ENCODE peak calls at places on chromosomes 1 and 21, in eight cellular contexts. One of them, this sample, is unnamed.

GRCh38 chr1:208420021-208420420 is 175.8 kb upstream of the PLXNA2 start:
- DNase-seq in naive thymus-derived CD8-positive, alpha-beta T cell: no peak
- DNase-seq in brain microvascular endothelial cell: no peak
- DNase-seq in fibroblast of the aortic adventitia: no peak
- DNase-seq in GM23248: no peak
- DNase-seq in EL: no peak
- DNase-seq in GF-D8: no peak
- DNase-seq in lower leg skin: no peak
- DNase-seq in this sample: no peak

GRCh38 chr1:209742409-209743144 is 13.3 kb upstream of the TRAF3IP3 start:
- DNase-seq in naive thymus-derived CD8-positive, alpha-beta T cell: no peak
- DNase-seq in brain microvascular endothelial cell: peak
- DNase-seq in fibroblast of the aortic adventitia: peak
- DNase-seq in GM23248: peak
- DNase-seq in EL: peak
- DNase-seq in GF-D8: no peak
- DNase-seq in lower leg skin: no peak
- DNase-seq in this sample: no peak

GRCh38 chr1:115454835-115455511 is 116.9 kb upstream of the NGF start:
- DNase-seq in naive thymus-derived CD8-positive, alpha-beta T cell: no peak
- DNase-seq in brain microvascular endothelial cell: no peak
- DNase-seq in fibroblast of the aortic adventitia: no peak
- DNase-seq in GM23248: peak
- DNase-seq in EL: peak
- DNase-seq in GF-D8: no peak
- DNase-seq in lower leg skin: peak
- DNase-seq in this sample: no peak

GRCh38 chr1:42164551-42165420 is at the start of gene GUCA2A:
- DNase-seq in naive thymus-derived CD8-positive, alpha-beta T cell: no peak
- DNase-seq in brain microvascular endothelial cell: no peak
- DNase-seq in fibroblast of the aortic adventitia: no peak
- DNase-seq in GM23248: no peak
- DNase-seq in EL: no peak
- DNase-seq in GF-D8: no peak
- DNase-seq in lower leg skin: no peak
- DNase-seq in this sample: no peak

GRCh38 chr1:32538887-32539583 is at the start of gene ZBTB8A:
- DNase-seq in naive thymus-derived CD8-positive, alpha-beta T cell: no peak
- DNase-seq in brain microvascular endothelial cell: peak
- DNase-seq in fibroblast of the aortic adventitia: peak
- DNase-seq in GM23248: peak
- DNase-seq in EL: peak
- DNase-seq in GF-D8: no peak
- DNase-seq in lower leg skin: peak
- DNase-seq in this sample: peak

GRCh38 chr1:100927276-100927675 is 31.4 kb downstream of the SLC30A7 start:
- DNase-seq in naive thymus-derived CD8-positive, alpha-beta T cell: peak
- DNase-seq in brain microvascular endothelial cell: no peak
- DNase-seq in fibroblast of the aortic adventitia: no peak
- DNase-seq in GM23248: no peak
- DNase-seq in EL: no peak
- DNase-seq in GF-D8: no peak
- DNase-seq in lower leg skin: no peak
- DNase-seq in this sample: no peak

GRCh38 chr1:201850053-201850397 is 21.1 kb downstream of the IPO9 start:
- DNase-seq in naive thymus-derived CD8-positive, alpha-beta T cell: no peak
- DNase-seq in brain microvascular endothelial cell: peak
- DNase-seq in fibroblast of the aortic adventitia: peak
- DNase-seq in GM23248: peak
- DNase-seq in EL: peak
- DNase-seq in GF-D8: no peak
- DNase-seq in lower leg skin: no peak
- DNase-seq in this sample: peak

GRCh38 chr1:91697322-91698260 is 188.4 kb downstream of the TGFBR3 start:
- DNase-seq in naive thymus-derived CD8-positive, alpha-beta T cell: peak
- DNase-seq in brain microvascular endothelial cell: peak
- DNase-seq in fibroblast of the aortic adventitia: peak
- DNase-seq in GM23248: peak
- DNase-seq in EL: peak
- DNase-seq in GF-D8: no peak
- DNase-seq in lower leg skin: no peak
- DNase-seq in this sample: no peak

GRCh38 chr1:12059226-12059625 is 3.9 kb upstream of the TNFRSF8 start:
- DNase-seq in naive thymus-derived CD8-positive, alpha-beta T cell: no peak
- DNase-seq in brain microvascular endothelial cell: no peak
- DNase-seq in fibroblast of the aortic adventitia: no peak
- DNase-seq in GM23248: no peak
- DNase-seq in EL: no peak
- DNase-seq in GF-D8: no peak
- DNase-seq in lower leg skin: no peak
- DNase-seq in this sample: no peak

GRCh38 chr1:47432071-47433036 is 5.5 kb upstream of the FOXD2 start:
- DNase-seq in naive thymus-derived CD8-positive, alpha-beta T cell: peak
- DNase-seq in brain microvascular endothelial cell: peak
- DNase-seq in fibroblast of the aortic adventitia: peak
- DNase-seq in GM23248: peak
- DNase-seq in EL: peak
- DNase-seq in GF-D8: peak
- DNase-seq in lower leg skin: peak
- DNase-seq in this sample: peak

GRCh38 chr1:18481921-18482701 is 1.4 kb downstream of the KLHDC7A start:
- DNase-seq in naive thymus-derived CD8-positive, alpha-beta T cell: no peak
- DNase-seq in brain microvascular endothelial cell: no peak
- DNase-seq in fibroblast of the aortic adventitia: no peak
- DNase-seq in GM23248: no peak
- DNase-seq in EL: no peak
- DNase-seq in GF-D8: no peak
- DNase-seq in lower leg skin: no peak
- DNase-seq in this sample: no peak

GRCh38 chr1:245859510-245860114 is 647.5 kb downstream of the SMYD3 start:
- DNase-seq in naive thymus-derived CD8-positive, alpha-beta T cell: no peak
- DNase-seq in brain microvascular endothelial cell: peak
- DNase-seq in fibroblast of the aortic adventitia: peak
- DNase-seq in GM23248: peak
- DNase-seq in EL: peak
- DNase-seq in GF-D8: no peak
- DNase-seq in lower leg skin: no peak
- DNase-seq in this sample: peak

GRCh38 chr21:15367061-15367626 is 302.3 kb upstream of the NRIP1 start:
- DNase-seq in naive thymus-derived CD8-positive, alpha-beta T cell: no peak
- DNase-seq in brain microvascular endothelial cell: no peak
- DNase-seq in fibroblast of the aortic adventitia: no peak
- DNase-seq in GM23248: peak
- DNase-seq in EL: peak
- DNase-seq in GF-D8: no peak
- DNase-seq in lower leg skin: no peak
- DNase-seq in this sample: no peak

GRCh38 chr1:155300553-155301329 is 497 bp downstream of the PKLR start:
- DNase-seq in naive thymus-derived CD8-positive, alpha-beta T cell: no peak
- DNase-seq in brain microvascular endothelial cell: no peak
- DNase-seq in fibroblast of the aortic adventitia: no peak
- DNase-seq in GM23248: no peak
- DNase-seq in EL: no peak
- DNase-seq in GF-D8: no peak
- DNase-seq in lower leg skin: no peak
- DNase-seq in this sample: no peak

GRCh38 chr1:219958875-219959417 is 30.6 kb upstream of the SLC30A10 start:
- DNase-seq in naive thymus-derived CD8-positive, alpha-beta T cell: no peak
- DNase-seq in brain microvascular endothelial cell: no peak
- DNase-seq in fibroblast of the aortic adventitia: no peak
- DNase-seq in GM23248: no peak
- DNase-seq in EL: no peak
- DNase-seq in GF-D8: no peak
- DNase-seq in lower leg skin: no peak
- DNase-seq in this sample: peak

GRCh38 chr1:63435136-63435535 is 67.7 kb downstream of the ALG6 start:
- DNase-seq in naive thymus-derived CD8-positive, alpha-beta T cell: no peak
- DNase-seq in brain microvascular endothelial cell: no peak
- DNase-seq in fibroblast of the aortic adventitia: peak
- DNase-seq in GM23248: peak
- DNase-seq in EL: no peak
- DNase-seq in GF-D8: no peak
- DNase-seq in lower leg skin: no peak
- DNase-seq in this sample: no peak

GRCh38 chr1:244552336-244552735 is 91.3 kb downstream of the CATSPERE start:
- DNase-seq in naive thymus-derived CD8-positive, alpha-beta T cell: no peak
- DNase-seq in brain microvascular endothelial cell: no peak
- DNase-seq in fibroblast of the aortic adventitia: peak
- DNase-seq in GM23248: peak
- DNase-seq in EL: no peak
- DNase-seq in GF-D8: no peak
- DNase-seq in lower leg skin: no peak
- DNase-seq in this sample: peak

GRCh38 chr1:119470958-119471357 is 36.1 kb upstream of the HSD3B1 start:
- DNase-seq in naive thymus-derived CD8-positive, alpha-beta T cell: no peak
- DNase-seq in brain microvascular endothelial cell: no peak
- DNase-seq in fibroblast of the aortic adventitia: no peak
- DNase-seq in GM23248: no peak
- DNase-seq in EL: no peak
- DNase-seq in GF-D8: no peak
- DNase-seq in lower leg skin: no peak
- DNase-seq in this sample: no peak

GRCh38 chr1:241376711-241377110 is 19.7 kb upstream of the RGS7 start:
- DNase-seq in naive thymus-derived CD8-positive, alpha-beta T cell: no peak
- DNase-seq in brain microvascular endothelial cell: no peak
- DNase-seq in fibroblast of the aortic adventitia: no peak
- DNase-seq in GM23248: no peak
- DNase-seq in EL: no peak
- DNase-seq in GF-D8: no peak
- DNase-seq in lower leg skin: no peak
- DNase-seq in this sample: no peak

GRCh38 chr1:244815600-244816099 is 19.8 kb upstream of the COX20 start:
- DNase-seq in naive thymus-derived CD8-positive, alpha-beta T cell: no peak
- DNase-seq in brain microvascular endothelial cell: no peak
- DNase-seq in fibroblast of the aortic adventitia: no peak
- DNase-seq in GM23248: no peak
- DNase-seq in EL: no peak
- DNase-seq in GF-D8: no peak
- DNase-seq in lower leg skin: no peak
- DNase-seq in this sample: no peak

GRCh38 chr1:114134518-114134917 is 19.2 kb downstream of the SYT6 start:
- DNase-seq in naive thymus-derived CD8-positive, alpha-beta T cell: no peak
- DNase-seq in brain microvascular endothelial cell: no peak
- DNase-seq in fibroblast of the aortic adventitia: no peak
- DNase-seq in GM23248: no peak
- DNase-seq in EL: no peak
- DNase-seq in GF-D8: no peak
- DNase-seq in lower leg skin: no peak
- DNase-seq in this sample: no peak

GRCh38 chr1:205013683-205014367 is 29.2 kb upstream of the CNTN2 start:
- DNase-seq in naive thymus-derived CD8-positive, alpha-beta T cell: no peak
- DNase-seq in brain microvascular endothelial cell: no peak
- DNase-seq in fibroblast of the aortic adventitia: peak
- DNase-seq in GM23248: peak
- DNase-seq in EL: peak
- DNase-seq in GF-D8: no peak
- DNase-seq in lower leg skin: no peak
- DNase-seq in this sample: peak

GRCh38 chr1:31372051-31372450 is 825 bp downstream of the FABP3 start:
- DNase-seq in naive thymus-derived CD8-positive, alpha-beta T cell: no peak
- DNase-seq in brain microvascular endothelial cell: no peak
- DNase-seq in fibroblast of the aortic adventitia: no peak
- DNase-seq in GM23248: no peak
- DNase-seq in EL: no peak
- DNase-seq in GF-D8: no peak
- DNase-seq in lower leg skin: peak
- DNase-seq in this sample: no peak

GRCh38 chr1:88021529-88021928 is 662.5 kb upstream of the PKN2 start:
- DNase-seq in naive thymus-derived CD8-positive, alpha-beta T cell: no peak
- DNase-seq in brain microvascular endothelial cell: no peak
- DNase-seq in fibroblast of the aortic adventitia: no peak
- DNase-seq in GM23248: no peak
- DNase-seq in EL: no peak
- DNase-seq in GF-D8: no peak
- DNase-seq in lower leg skin: no peak
- DNase-seq in this sample: no peak

GRCh38 chr1:67044631-67045270 is 9.2 kb downstream of the SLC35D1 start:
- DNase-seq in naive thymus-derived CD8-positive, alpha-beta T cell: no peak
- DNase-seq in brain microvascular endothelial cell: no peak
- DNase-seq in fibroblast of the aortic adventitia: no peak
- DNase-seq in GM23248: peak
- DNase-seq in EL: no peak
- DNase-seq in GF-D8: no peak
- DNase-seq in lower leg skin: no peak
- DNase-seq in this sample: no peak

GRCh38 chr1:18668750-18669404 is 38.2 kb downstream of the PAX7 start:
- DNase-seq in naive thymus-derived CD8-positive, alpha-beta T cell: no peak
- DNase-seq in brain microvascular endothelial cell: no peak
- DNase-seq in fibroblast of the aortic adventitia: no peak
- DNase-seq in GM23248: peak
- DNase-seq in EL: no peak
- DNase-seq in GF-D8: no peak
- DNase-seq in lower leg skin: no peak
- DNase-seq in this sample: peak

GRCh38 chr1:203626910-203627246 is 246 bp downstream of the ATP2B4 start:
- DNase-seq in naive thymus-derived CD8-positive, alpha-beta T cell: no peak
- DNase-seq in brain microvascular endothelial cell: no peak
- DNase-seq in fibroblast of the aortic adventitia: no peak
- DNase-seq in GM23248: no peak
- DNase-seq in EL: no peak
- DNase-seq in GF-D8: no peak
- DNase-seq in lower leg skin: peak
- DNase-seq in this sample: no peak

This sample was measured in PC-3.